ENCODE peak calls at places on chromosomes 13 and 19, in four cellular contexts. E is WTC11, M is HepG2, Y is K562. I is an unnamed sample.

GRCh38 chr13:49711218-49711863 is 20.1 kb upstream of the EBPL start:
- DNase-seq in E (no peak), M (peak; percentile 60), Y (no peak), I (no peak)

GRCh38 chr19:12867120-12868099 is 13.8 kb downstream of the DNASE2 start:
- DNase-seq in Y (peak; percentile 92), E (peak; percentile 91), M (no peak), I (peak; percentile 94)

GRCh38 chr13:66835040-66835628 is 395.0 kb downstream of the PCDH9 start:
- DNase-seq in M (peak; percentile 24), Y (peak; percentile 82), E (peak; percentile 11), I (peak; percentile 100)

GRCh38 chr13:34019870-34020269 is 201.9 kb downstream of the RFC3 start:
- DNase-seq in Y (no peak), M (peak; percentile 99), E (no peak), I (no peak)

GRCh38 chr13:43979492-43979891 is 99.8 kb downstream of the LACC1 start:
- DNase-seq in Y (no peak), M (no peak), E (no peak), I (no peak)

GRCh38 chr19:35623327-35624010 is 5.4 kb upstream of the RBM42 start:
- DNase-seq in E (no peak), Y (no peak), M (no peak), I (no peak)

GRCh38 chr13:76225815-76226489 is 589.8 kb downstream of the LMO7 start:
- DNase-seq in Y (no peak), E (no peak), M (no peak), I (no peak)

GRCh38 chr13:80436571-80437169 is 95.7 kb upstream of the SPRY2 start:
- DNase-seq in M (no peak), E (no peak), Y (no peak), I (no peak)

GRCh38 chr13:84137292-84137691 is 255.0 kb upstream of the SLITRK1 start:
- DNase-seq in Y (no peak), E (no peak), M (no peak), I (no peak)

DNA sequence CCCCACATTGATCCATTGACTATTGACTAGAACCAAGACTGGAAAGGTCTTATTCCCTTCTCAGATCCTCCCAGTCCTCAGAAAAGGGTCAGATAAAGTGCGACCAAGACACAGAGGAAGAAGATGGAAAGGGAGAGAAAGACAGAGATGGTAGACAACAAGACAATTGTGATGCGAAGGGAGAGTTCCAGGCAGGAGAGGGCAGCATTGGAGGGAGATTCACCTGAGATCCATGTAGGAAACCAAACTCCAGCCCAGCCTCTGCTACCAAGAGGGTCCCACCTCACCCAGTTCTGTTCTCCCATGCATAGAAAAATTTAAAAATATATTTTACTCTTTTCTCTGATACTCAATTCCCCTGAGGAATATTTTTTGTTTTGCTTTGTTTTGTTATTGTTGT is 67.3 kb upstream of the TSHZ3 start:
- DNase-seq in Y (no peak), E (no peak), M (no peak), I (no peak)
- TF ChIP-seq ELF4 in Y (no peak), E (no peak), M (no peak), I (no peak)

DNA sequence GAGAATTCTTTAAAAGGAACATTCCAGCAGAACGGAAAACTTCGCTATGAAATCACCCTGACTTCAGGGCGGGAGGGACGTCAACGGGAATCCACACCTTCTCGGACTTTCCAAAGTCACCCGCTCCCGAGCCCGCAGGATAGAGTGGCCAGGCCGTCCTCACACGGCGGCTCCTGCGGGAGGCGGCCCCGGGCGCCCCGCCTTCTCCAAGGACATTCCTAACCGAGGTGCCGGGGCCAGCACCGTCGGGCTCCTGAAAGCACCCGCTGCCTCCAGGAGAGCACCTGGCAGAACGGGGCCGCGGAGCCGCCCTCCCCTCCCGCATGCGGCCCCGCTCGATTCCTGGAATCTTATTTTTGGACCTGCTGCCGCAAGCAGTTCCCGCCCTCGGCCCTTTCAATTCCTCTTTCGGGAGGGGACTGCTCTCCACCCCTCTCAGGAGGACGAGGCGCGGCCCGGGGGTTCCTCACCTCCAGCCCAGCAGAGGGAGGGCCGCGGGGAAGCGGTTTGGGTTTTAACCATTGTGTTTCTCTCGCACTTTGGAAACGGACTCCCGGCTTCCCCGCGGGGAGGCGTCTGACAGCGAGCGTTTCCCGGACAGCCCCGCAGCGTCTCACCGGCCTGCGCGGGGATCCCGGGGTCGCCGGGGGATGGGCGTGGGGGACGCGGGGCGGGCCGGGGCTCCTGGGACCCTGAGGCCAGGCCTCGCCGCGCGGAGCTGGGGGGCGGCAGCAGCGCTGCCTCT is 938 bp downstream of the GAS6 start:
- DNase-seq in M (no peak), Y (peak; percentile 56), E (peak; percentile 55), I (peak; percentile 17)
- TF ChIP-seq ELF4 in M (no peak), Y (no peak), E (no peak), I (no peak)

DNA sequence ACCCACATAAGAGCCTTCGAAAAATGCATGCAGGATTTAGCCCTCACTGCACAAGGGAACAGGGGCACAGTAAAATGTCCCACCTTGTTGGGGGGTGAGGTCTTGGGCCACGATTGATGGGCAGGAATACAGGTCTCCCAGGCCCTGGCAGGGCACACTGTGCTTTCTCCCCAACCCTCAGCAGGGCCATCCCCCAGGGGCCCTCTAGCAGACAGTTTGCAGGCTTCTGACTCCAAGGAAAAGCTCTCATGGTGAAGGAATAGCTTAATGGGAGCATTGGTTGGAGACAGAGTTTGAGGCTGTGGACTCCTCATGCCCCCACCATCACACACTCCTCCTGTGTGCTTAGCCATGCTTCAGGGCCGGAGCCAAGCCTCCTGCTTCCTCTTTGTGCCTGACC is 484.6 kb downstream of the ZNF536 start:
- DNase-seq in E (no peak), M (no peak), Y (no peak), I (no peak)
- TF ChIP-seq ELF4 in E (no peak), M (no peak), Y (no peak), I (no peak)

GRCh38 chr19:48508729-48509310 is 2.8 kb downstream of the LMTK3 start:
- DNase-seq in E (no peak), M (no peak), Y (no peak), I (no peak)

GRCh38 chr19:48511321-48511731 is 309 bp downstream of the LMTK3 start:
- DNase-seq in M (no peak), E (no peak), Y (no peak), I (no peak)

GRCh38 chr19:48509467-48510194 is 2.0 kb downstream of the LMTK3 start:
- DNase-seq in Y (no peak), E (no peak), M (no peak), I (no peak)

GRCh38 chr19:48511800-48512503 is at the start of gene LMTK3:
- DNase-seq in E (peak; percentile 71), M (no peak), Y (peak; percentile 81), I (no peak)

DNA sequence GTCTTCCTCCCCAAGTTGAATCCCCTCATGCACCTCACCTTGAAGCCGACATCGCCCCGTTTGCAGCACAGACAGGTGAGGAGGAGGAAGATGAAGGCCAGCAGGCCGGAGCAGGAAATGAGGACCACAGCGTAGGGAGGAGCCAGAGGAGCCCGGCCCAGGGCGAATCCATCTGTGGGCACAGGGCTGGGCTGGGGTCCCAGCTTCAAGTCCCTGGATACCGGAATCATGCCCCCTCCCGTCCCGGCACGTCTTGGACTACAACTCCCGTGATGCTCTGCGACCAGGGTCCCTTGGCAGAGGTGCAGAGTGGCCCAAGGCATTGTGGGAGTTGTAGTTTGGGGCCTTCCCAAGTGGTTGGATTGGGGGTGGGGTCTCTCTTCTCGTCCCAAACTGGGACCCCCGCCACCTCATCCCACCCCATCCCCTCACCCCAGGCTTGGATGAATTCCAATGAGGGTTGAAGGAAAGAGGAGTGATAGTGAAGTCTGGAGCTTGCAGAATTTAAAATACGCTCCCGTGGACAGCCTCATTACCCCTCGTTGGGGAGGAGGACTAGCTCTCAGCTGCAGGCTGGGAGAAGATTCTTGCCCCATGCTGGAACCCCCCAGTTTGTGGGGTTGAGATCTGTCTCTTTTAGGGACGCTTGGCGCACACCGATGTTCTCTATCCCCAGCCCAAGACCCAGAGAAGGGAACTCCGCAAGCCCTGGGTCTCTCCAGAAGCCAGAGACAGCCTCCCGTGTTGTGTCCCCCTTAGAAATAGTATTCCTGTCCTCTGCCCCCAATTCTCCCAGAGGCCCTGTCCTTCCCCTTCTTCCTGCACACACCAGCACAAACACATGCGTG is 990 bp downstream of the LMTK3 start:
- DNase-seq in M (no peak), E (peak; percentile 89), Y (peak; percentile 77), I (peak; percentile 69)
- TF ChIP-seq ELF4 in M (no peak), E (no peak), Y (no peak), I (no peak)

GRCh38 chr19:46533085-46534081 is 37.7 kb upstream of the PNMA8B start:
- DNase-seq in E (peak; percentile 45), M (no peak), Y (no peak), I (no peak)
- TF ChIP-seq ELF4 in E (no peak), M (no peak), Y (no peak), I (no peak)

DNA sequence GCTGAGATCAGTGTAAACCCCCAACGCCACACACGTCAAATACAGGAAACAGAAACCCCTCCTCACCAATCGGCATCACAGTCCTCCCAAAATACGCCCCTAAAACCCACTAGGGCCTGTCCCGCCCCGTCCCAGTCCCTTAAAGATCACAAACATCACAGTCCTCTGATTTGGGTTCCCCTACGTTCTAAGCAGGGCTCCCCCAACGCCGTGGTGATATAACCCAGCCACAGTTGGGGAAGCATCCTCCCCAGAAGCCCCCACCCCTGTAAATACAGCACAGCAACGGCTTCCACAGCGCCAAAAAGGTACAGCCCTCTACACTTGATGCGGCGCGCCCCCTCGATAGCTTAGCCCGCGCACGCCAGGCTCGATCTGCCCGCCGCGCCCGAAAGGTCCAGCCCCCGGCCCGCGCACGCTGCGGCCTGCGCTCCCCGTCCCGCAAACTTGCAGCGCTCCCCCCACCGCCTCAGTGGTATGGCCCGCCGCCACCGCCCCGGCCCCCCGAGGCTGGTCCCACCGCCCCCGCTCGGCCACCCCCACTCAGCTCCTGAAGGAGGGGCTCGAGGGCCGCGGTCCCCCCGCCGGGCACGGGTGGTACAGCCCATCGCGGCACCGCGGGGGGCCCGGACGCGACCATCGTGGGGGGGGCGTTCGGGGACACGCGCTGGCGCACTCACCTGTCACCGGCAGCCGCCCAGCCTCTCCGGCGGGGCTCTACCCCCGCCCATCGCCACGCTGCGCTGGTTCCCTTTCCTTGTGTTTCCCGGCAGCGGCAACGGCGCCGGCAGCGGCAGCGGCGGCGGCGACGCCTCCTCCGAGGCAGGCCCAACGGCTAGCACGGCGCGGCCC is at the start of gene AKT2:
- DNase-seq in E (peak; percentile 88), Y (peak; percentile 86), M (no peak), I (peak; percentile 76)
- TF ChIP-seq ELF4 in E (no peak), Y (no peak), M (peak; percentile 26), I (no peak)

GRCh38 chr19:4636151-4636717 is 3.1 kb upstream of the TNFAIP8L1 start:
- DNase-seq in E (peak; percentile 85), M (no peak), Y (peak; percentile 84), I (peak; percentile 77)
- TF ChIP-seq ELF4 in E (no peak), M (no peak), Y (no peak), I (no peak)

GRCh38 chr13:39341238-39341637 is 261.8 kb downstream of the LHFPL6 start:
- DNase-seq in E (no peak), M (no peak), Y (no peak), I (no peak)
- TF ChIP-seq ELF4 in E (no peak), M (no peak), Y (no peak), I (no peak)

GRCh38 chr13:28497143-28497876 is 2.4 kb upstream of the FLT1 start:
- DNase-seq in M (no peak), Y (peak; percentile 28), E (no peak), I (no peak)
- TF ChIP-seq ELF4 in M (no peak), Y (no peak), E (no peak), I (no peak)

GRCh38 chr19:58559275-58560006 is 1.0 kb upstream of the UBE2M start:
- DNase-seq in Y (peak; percentile 97), E (peak; percentile 90), M (peak; percentile 92), I (peak; percentile 87)
- TF ChIP-seq ELF4 in Y (peak; percentile 11), E (no peak), M (peak; percentile 54), I (peak; percentile 12)

I was measured in HEK293T.